ENCODE peak calls at places on chromosomes 1 and 21, in four cellular contexts. J is neural progenitor cell, O is breast epithelium, K is Peyer's patch. A is an unnamed sample.

GRCh38 chr1:24457866-24458265 is 42.3 kb downstream of the NIPAL3 start:
- DNase-seq in J (no peak), O (no peak), K (no peak), A (no peak)

GRCh38 chr1:12556368-12556930 is 61.6 kb downstream of the DHRS3 start:
- DNase-seq in J (peak; percentile 57), O (peak; percentile 86), K (peak; percentile 66), A (peak; percentile 83)

GRCh38 chr1:66176012-66176715 is 357.8 kb upstream of the SGIP1 start:
- DNase-seq in J (peak; percentile 66), O (no peak), K (no peak), A (no peak)

GRCh38 chr1:44890007-44890406 is 47.0 kb upstream of the PTCH2 start:
- DNase-seq in J (peak; percentile 36), O (no peak), K (no peak), A (no peak)

GRCh38 chr1:204409878-204410763 is 1.5 kb downstream of the PPP1R15B start:
- DNase-seq in J (peak; percentile 42), O (no peak), K (no peak), A (no peak)

GRCh38 chr1:41823453-41823852 is 95.3 kb downstream of the HIVEP3 start:
- DNase-seq in J (peak; percentile 93), O (no peak), K (no peak), A (no peak)

GRCh38 chr1:161399257-161399998 is 31.8 kb upstream of the CFAP126 start:
- DNase-seq in J (peak; percentile 83), O (peak; percentile 92), K (peak; percentile 96), A (peak; percentile 95)

GRCh38 chr1:184393924-184394323 is 7.1 kb downstream of the C1orf21 start:
- DNase-seq in J (no peak), O (no peak), K (no peak), A (no peak)

GRCh38 chr1:60847855-60848582 is 234.3 kb upstream of the NFIA start:
- DNase-seq in J (no peak), O (no peak), K (no peak), A (no peak)

GRCh38 chr1:7956218-7957032 is 5.1 kb upstream of the PARK7 start:
- DNase-seq in J (no peak), O (no peak), K (no peak), A (peak; percentile 54)

GRCh38 chr1:28248273-28249012 is 10.9 kb upstream of the SESN2 start:
- DNase-seq in J (peak; percentile 81), O (peak; percentile 75), K (peak; percentile 94), A (no peak)

GRCh38 chr1:3564921-3565831 is 46.1 kb downstream of the MEGF6 start:
- DNase-seq in J (peak; percentile 75), O (no peak), K (no peak), A (no peak)

GRCh38 chr21:46229133-46229922 is 754 bp upstream of the LSS start:
- DNase-seq in J (no peak), O (no peak), K (no peak), A (no peak)

GRCh38 chr1:62720946-62721554 is 32.9 kb upstream of the DOCK7 start:
- DNase-seq in J (no peak), O (no peak), K (no peak), A (no peak)

GRCh38 chr1:85398391-85399064 is 66.4 kb downstream of the DDAH1 start:
- DNase-seq in J (no peak), O (no peak), K (no peak), A (no peak)

GRCh38 chr21:40471103-40471502 is 375.9 kb downstream of the DSCAM start:
- DNase-seq in J (no peak), O (no peak), K (no peak), A (no peak)

GRCh38 chr1:19639999-19640362 is 4.1 kb upstream of the NBL1 start:
- DNase-seq in J (no peak), O (no peak), K (peak; percentile 89), A (no peak)

GRCh38 chr1:223246468-223246867 is 103.4 kb upstream of the TLR5 start:
- DNase-seq in J (no peak), O (no peak), K (no peak), A (no peak)

GRCh38 chr1:10943991-10944730 is 68.3 kb upstream of the TARDBP start:
- DNase-seq in J (no peak), O (no peak), K (peak; percentile 81), A (no peak)

GRCh38 chr1:4600615-4601460 is 53.6 kb upstream of the AJAP1 start:
- DNase-seq in J (peak; percentile 0), O (no peak), K (no peak), A (no peak)

GRCh38 chr1:35657851-35658250 is 16.5 kb upstream of the PSMB2 start:
- DNase-seq in J (no peak), O (no peak), K (no peak), A (no peak)

GRCh38 chr1:26468911-26469310 is 3.3 kb upstream of the HMGN2 start:
- DNase-seq in J (peak; percentile 50), O (no peak), K (no peak), A (no peak)

GRCh38 chr21:43928230-43928607 is 63.2 kb downstream of the AGPAT3 start:
- DNase-seq in J (no peak), O (no peak), K (no peak), A (no peak)

DNA sequence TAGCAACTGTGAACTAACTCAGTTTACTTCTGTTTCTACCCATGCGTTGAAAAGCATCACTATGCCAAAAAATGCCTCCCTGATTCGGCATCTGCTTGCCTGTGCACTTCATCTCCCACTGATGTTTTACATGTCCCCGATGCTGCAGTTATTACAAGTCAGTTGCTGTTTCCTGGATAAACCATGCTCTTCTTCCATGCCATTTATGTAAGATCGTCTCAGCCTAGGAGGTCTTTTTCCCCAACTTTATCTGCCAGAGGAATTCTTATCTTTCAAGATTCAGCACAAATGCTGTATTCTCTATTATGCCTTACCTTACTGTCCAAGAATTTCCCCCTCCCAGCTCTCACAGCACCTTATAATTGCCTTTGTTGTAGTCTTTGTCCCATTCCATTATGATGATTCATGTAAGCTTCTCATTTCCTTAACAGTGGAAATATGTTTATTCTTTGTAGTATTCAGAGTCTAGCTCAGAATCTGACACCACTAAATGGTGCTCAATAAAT is 30.0 kb downstream of the PRKACB start:
- DNase-seq in J (no peak), O (no peak), K (no peak), A (no peak)
- H3K4me1 ChIP-seq in J (no peaks in the 10 kb centered on the region), O (no peaks in the 10 kb centered on the region), K (no peaks in the 10 kb centered on the region), A (peaks cover 2% of the 10 kb centered on the region)

DNA sequence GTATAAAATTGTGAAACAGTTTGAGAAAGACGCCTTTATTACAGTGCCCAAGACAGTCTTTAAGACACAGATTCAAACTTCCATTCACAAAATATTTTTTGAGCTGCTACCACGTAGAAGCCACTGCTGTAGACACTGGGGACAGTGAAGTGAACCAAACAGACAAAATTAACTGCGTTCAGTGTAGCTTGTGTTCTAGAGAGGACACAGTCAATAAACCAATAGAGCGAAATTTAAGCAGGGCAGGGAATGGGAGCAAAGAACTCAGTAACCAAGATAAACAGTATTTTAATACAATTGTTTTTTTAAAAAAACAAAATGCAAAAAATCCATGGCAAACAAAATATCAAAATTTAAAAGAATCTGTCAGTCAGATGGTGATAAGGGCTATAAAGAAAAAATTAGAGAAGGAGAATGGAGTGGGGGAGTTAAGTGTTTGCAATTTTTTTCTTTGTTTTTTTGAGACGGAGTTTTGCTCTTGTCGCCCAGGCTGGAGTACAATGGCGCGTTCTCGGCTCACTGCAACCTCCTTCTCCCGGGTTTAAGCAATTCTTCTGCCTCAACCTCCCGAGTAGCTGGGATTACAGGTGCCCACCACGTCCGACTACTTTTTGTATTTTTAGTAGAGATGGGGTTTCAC is 719 bp upstream of the PARS2 start:
- DNase-seq in J (no peak), O (no peak), K (no peak), A (no peak)
- H3K4me3 ChIP-seq in J (peak overlapping the region; percentile 47), O (peak overlapping the region; percentile 85), K (peak overlapping the region; percentile 92), A (peak overlapping the region; percentile 70)

DNA sequence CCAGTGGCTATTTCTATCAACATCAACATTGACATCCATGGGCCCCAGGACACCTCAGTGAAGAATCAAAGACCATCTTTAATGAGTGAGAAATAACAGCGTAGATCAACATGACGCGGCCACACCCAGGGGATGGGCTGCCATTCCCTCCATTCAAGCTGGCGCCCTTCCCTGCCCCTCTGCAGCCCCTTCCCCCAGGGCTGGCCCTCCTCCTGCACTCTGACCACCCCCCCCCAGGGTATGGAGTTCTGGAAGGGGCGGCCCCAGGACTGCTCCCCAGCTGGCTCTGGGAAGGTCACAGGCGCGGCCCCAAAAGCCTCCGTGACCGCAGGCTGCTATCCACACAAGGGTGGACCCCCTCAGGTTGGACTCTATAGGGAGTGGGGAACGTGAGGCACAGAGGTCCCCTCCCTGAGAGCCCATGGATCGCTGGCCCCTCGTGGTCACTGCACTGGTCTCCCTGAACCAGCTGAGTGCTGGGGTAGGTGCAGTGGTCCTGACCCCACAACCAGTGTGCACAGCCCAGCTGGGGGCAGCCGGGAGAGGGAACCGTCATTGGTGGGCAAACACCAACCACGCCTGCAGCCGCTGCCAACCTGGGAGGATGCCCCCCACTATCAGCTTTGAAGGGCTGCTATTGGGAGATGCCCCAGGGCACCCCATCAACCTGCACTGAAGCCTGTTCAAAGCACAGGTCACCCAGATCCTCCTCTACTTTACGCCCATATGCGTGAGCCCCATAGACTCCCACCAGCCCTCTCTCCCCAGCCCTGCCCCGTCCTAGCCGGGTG is 16.1 kb upstream of the GPR153 start:
- DNase-seq in J (no peak), O (no peak), K (no peak), A (no peak)
- H3K27ac ChIP-seq in J (no peak overlapping the region), O (no peak overlapping the region), K (no peak overlapping the region), A (peak overlapping the region; percentile 66)

GRCh38 chr21:45080639-45081414 is 6.4 kb downstream of the ADARB1 start:
- DNase-seq in J (no peak), O (no peak), K (peak; percentile 53), A (no peak)

GRCh38 chr21:45079351-45079750 is 5.0 kb downstream of the ADARB1 start:
- DNase-seq in J (no peak), O (no peak), K (no peak), A (no peak)

GRCh38 chr21:45078371-45078770 is 4.0 kb downstream of the ADARB1 start:
- DNase-seq in J (no peak), O (no peak), K (no peak), A (no peak)

GRCh38 chr21:45080232-45080631 is 5.9 kb downstream of the ADARB1 start:
- DNase-seq in J (no peak), O (no peak), K (no peak), A (no peak)

DNA sequence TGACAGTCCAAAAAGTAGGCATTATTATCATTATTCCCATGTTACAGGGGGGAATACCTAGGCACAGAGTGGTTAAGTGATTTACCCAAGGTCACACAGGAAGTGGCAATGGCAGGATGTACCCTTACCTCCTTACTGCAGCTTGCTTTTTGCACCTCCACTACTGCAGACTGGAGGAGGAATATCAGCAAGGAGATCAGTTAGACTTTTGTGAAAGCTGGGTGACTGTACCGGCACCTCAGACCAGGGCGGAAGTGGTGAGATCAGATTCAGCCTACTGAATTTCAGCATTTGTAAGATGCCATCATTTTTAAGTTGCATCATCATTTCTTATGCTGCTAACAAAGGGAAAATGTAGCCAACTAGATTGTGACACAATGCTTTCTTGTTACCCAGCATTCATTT is 4.5 kb downstream of the ADARB1 start:
- DNase-seq in J (no peak), O (no peak), K (peak; percentile 81), A (no peak)
- H3K4me1 ChIP-seq in J (peaks cover 5% of the 10 kb centered on the region), O (no peaks in the 10 kb centered on the region), K (peaks cover 6% of the 10 kb centered on the region), A (peaks cover 36% of the 10 kb centered on the region)

GRCh38 chr1:171486048-171486519 is 754 bp downstream of the PRRC2C start:
- DNase-seq in J (no peak), O (peak; percentile 22), K (peak; percentile 72), A (no peak)

GRCh38 chr1:171487038-171487437 is 1.7 kb downstream of the PRRC2C start:
- DNase-seq in J (no peak), O (no peak), K (no peak), A (no peak)

GRCh38 chr1:171485375-171486047 is at the start of gene PRRC2C:
- DNase-seq in J (peak; percentile 98), O (peak; percentile 96), K (peak; percentile 99), A (peak; percentile 99)

GRCh38 chr1:171484760-171485374 is 463 bp upstream of the PRRC2C start:
- DNase-seq in J (no peak), O (no peak), K (no peak), A (no peak)

GRCh38 chr1:171488190-171488929 is 3.0 kb downstream of the PRRC2C start:
- DNase-seq in J (no peak), O (no peak), K (no peak), A (no peak)
- H3K4me3 ChIP-seq in J (no peak overlapping the region), O (peak overlapping the region; percentile 12), K (no peak overlapping the region), A (no peak overlapping the region)

A was measured in ascending aorta.